ENCODE peak calls at places on chromosomes 3 and 15, in six cellular contexts. One of them, this sample, is unnamed.

GRCh38 chr15:93770788-93771187 is 460.6 kb upstream of the MCTP2 start:
- DNase-seq in fibroblast of villous mesenchyme: no peak
- DNase-seq in Peyer's patch: no peak
- DNase-seq in GM20000: no peak
- DNase-seq in fibroblast of lung: no peak
- DNase-seq in GM12864: no peak
- DNase-seq in this sample: no peak

GRCh38 chr3:195892355-195893120 is 15.8 kb downstream of the TNK2 start:
- DNase-seq in fibroblast of villous mesenchyme: peak
- DNase-seq in Peyer's patch: peak
- DNase-seq in GM20000: no peak
- DNase-seq in fibroblast of lung: peak
- DNase-seq in GM12864: no peak
- DNase-seq in this sample: no peak

GRCh38 chr15:71386448-71387236 is 271.4 kb downstream of the THSD4 start:
- DNase-seq in fibroblast of villous mesenchyme: no peak
- DNase-seq in Peyer's patch: no peak
- DNase-seq in GM20000: no peak
- DNase-seq in fibroblast of lung: peak
- DNase-seq in GM12864: no peak
- DNase-seq in this sample: no peak

GRCh38 chr15:57079907-57080750 is 161.7 kb downstream of the TCF12 start:
- DNase-seq in fibroblast of villous mesenchyme: no peak
- DNase-seq in Peyer's patch: no peak
- DNase-seq in GM20000: peak
- DNase-seq in fibroblast of lung: no peak
- DNase-seq in GM12864: no peak
- DNase-seq in this sample: no peak

GRCh38 chr3:126934991-126935390 is 47.9 kb upstream of the PLXNA1 start:
- DNase-seq in fibroblast of villous mesenchyme: no peak
- DNase-seq in Peyer's patch: no peak
- DNase-seq in GM20000: no peak
- DNase-seq in fibroblast of lung: no peak
- DNase-seq in GM12864: no peak
- DNase-seq in this sample: no peak

GRCh38 chr15:57655087-57655486 is 51.4 kb upstream of the POLR2M start:
- DNase-seq in fibroblast of villous mesenchyme: no peak
- DNase-seq in Peyer's patch: no peak
- DNase-seq in GM20000: no peak
- DNase-seq in fibroblast of lung: no peak
- DNase-seq in GM12864: no peak
- DNase-seq in this sample: no peak

GRCh38 chr3:72483554-72484104 is 364.6 kb downstream of the SHQ1 start:
- DNase-seq in fibroblast of villous mesenchyme: no peak
- DNase-seq in Peyer's patch: no peak
- DNase-seq in GM20000: no peak
- DNase-seq in fibroblast of lung: no peak
- DNase-seq in GM12864: no peak
- DNase-seq in this sample: no peak

GRCh38 chr15:41218851-41219250 is 11.7 kb downstream of the EXD1 start:
- DNase-seq in fibroblast of villous mesenchyme: no peak
- DNase-seq in Peyer's patch: no peak
- DNase-seq in GM20000: no peak
- DNase-seq in fibroblast of lung: no peak
- DNase-seq in GM12864: no peak
- DNase-seq in this sample: no peak

GRCh38 chr3:172125963-172126403 is 86.6 kb downstream of the FNDC3B start:
- DNase-seq in fibroblast of villous mesenchyme: peak
- DNase-seq in Peyer's patch: no peak
- DNase-seq in GM20000: no peak
- DNase-seq in fibroblast of lung: peak
- DNase-seq in GM12864: no peak
- DNase-seq in this sample: no peak

GRCh38 chr3:31106204-31106603 is 211.7 kb upstream of the GADL1 start:
- DNase-seq in fibroblast of villous mesenchyme: peak
- DNase-seq in Peyer's patch: no peak
- DNase-seq in GM20000: no peak
- DNase-seq in fibroblast of lung: peak
- DNase-seq in GM12864: no peak
- DNase-seq in this sample: no peak

GRCh38 chr3:33237439-33237838 is 18.8 kb upstream of the SUSD5 start:
- DNase-seq in fibroblast of villous mesenchyme: no peak
- DNase-seq in Peyer's patch: no peak
- DNase-seq in GM20000: no peak
- DNase-seq in fibroblast of lung: no peak
- DNase-seq in GM12864: no peak
- DNase-seq in this sample: no peak

GRCh38 chr3:124887177-124887995 is at the start of gene ITGB5:
- DNase-seq in fibroblast of villous mesenchyme: peak
- DNase-seq in Peyer's patch: peak
- DNase-seq in GM20000: peak
- DNase-seq in fibroblast of lung: peak
- DNase-seq in GM12864: no peak
- DNase-seq in this sample: peak

GRCh38 chr15:35533130-35534110 is 12.5 kb downstream of the DPH6 start:
- DNase-seq in fibroblast of villous mesenchyme: peak
- DNase-seq in Peyer's patch: no peak
- DNase-seq in GM20000: no peak
- DNase-seq in fibroblast of lung: peak
- DNase-seq in GM12864: no peak
- DNase-seq in this sample: no peak

GRCh38 chr3:196569003-196569516 is 600 bp downstream of the FBXO45 start:
- DNase-seq in fibroblast of villous mesenchyme: peak
- DNase-seq in Peyer's patch: no peak
- DNase-seq in GM20000: peak
- DNase-seq in fibroblast of lung: peak
- DNase-seq in GM12864: peak
- DNase-seq in this sample: no peak

GRCh38 chr3:57864853-57865252 is 108.7 kb downstream of the SLMAP start:
- DNase-seq in fibroblast of villous mesenchyme: peak
- DNase-seq in Peyer's patch: no peak
- DNase-seq in GM20000: no peak
- DNase-seq in fibroblast of lung: peak
- DNase-seq in GM12864: no peak
- DNase-seq in this sample: no peak

GRCh38 chr3:58691997-58692396 is 25.4 kb upstream of the FAM3D start:
- DNase-seq in fibroblast of villous mesenchyme: peak
- DNase-seq in Peyer's patch: no peak
- DNase-seq in GM20000: no peak
- DNase-seq in fibroblast of lung: peak
- DNase-seq in GM12864: no peak
- DNase-seq in this sample: no peak

GRCh38 chr3:2153047-2153446 is 54.4 kb downstream of the CNTN4 start:
- DNase-seq in fibroblast of villous mesenchyme: no peak
- DNase-seq in Peyer's patch: no peak
- DNase-seq in GM20000: no peak
- DNase-seq in fibroblast of lung: no peak
- DNase-seq in GM12864: no peak
- DNase-seq in this sample: no peak

GRCh38 chr3:2156244-2156847 is 57.7 kb downstream of the CNTN4 start:
- DNase-seq in fibroblast of villous mesenchyme: no peak
- DNase-seq in Peyer's patch: no peak
- DNase-seq in GM20000: peak
- DNase-seq in fibroblast of lung: no peak
- DNase-seq in GM12864: no peak
- DNase-seq in this sample: no peak

GRCh38 chr3:2154596-2154995 is 55.9 kb downstream of the CNTN4 start:
- DNase-seq in fibroblast of villous mesenchyme: no peak
- DNase-seq in Peyer's patch: no peak
- DNase-seq in GM20000: no peak
- DNase-seq in fibroblast of lung: no peak
- DNase-seq in GM12864: no peak
- DNase-seq in this sample: no peak

DNA sequence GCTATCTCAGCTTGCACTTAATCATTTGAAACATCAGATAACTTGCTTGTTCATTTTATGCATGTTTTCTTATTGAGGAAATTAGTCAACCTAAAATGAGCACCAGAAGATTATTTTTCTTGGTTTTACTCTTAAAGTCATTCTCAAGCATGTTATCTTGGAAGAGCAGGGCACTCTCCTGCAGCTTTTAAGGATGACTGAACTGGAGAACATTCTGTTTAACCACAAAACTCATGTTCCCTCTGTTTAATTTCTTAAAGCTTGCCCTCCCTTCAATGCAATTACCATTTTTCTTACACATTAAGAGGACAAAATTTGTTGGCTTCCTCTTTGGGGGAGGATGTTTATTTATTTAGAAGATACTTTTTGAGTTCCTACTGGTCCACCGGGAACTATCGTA is 51.9 kb downstream of the CNTN4 start:
- DNase-seq in fibroblast of villous mesenchyme: peak
- DNase-seq in Peyer's patch: no peak
- DNase-seq in GM20000: no peak
- DNase-seq in fibroblast of lung: no peak
- DNase-seq in GM12864: no peak
- DNase-seq in this sample: no peak
- TF ChIP-seq CTCF in fibroblast of villous mesenchyme: no peak
- TF ChIP-seq CTCF in Peyer's patch: no peak
- TF ChIP-seq CTCF in GM20000: no peak
- TF ChIP-seq CTCF in fibroblast of lung: no peak
- TF ChIP-seq CTCF in GM12864: no peak
- TF ChIP-seq CTCF in this sample: no peak

DNA sequence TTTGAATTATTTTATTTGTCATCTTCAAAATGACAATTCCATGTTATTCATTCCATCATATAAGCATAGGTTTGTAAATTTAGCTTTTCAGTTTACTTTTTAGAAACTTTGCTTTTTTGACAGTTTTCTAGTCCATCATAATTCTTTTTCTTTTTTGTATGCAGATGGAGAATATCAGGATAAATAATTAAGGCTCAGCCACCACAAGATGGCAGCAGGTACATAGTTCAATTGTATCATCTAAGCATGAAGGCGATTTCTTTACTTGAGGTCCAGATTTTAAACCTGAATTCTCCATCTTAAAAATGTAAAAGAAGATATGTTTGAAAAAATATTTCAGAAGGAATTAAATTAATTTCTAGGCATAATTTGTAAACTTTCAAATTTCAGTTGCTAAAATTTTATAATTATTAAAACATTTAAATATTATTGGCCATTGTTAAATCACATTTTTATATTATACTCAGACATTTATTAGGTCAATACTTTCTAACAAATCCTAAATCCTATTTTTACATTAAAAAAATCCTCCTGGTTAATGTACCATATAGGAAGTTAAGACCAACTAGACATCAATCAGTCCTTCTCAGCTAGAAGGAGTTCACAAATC is 15.1 kb downstream of the PLSCR5 start:
- DNase-seq in fibroblast of villous mesenchyme: peak
- DNase-seq in Peyer's patch: no peak
- DNase-seq in GM20000: peak
- DNase-seq in fibroblast of lung: peak
- DNase-seq in GM12864: no peak
- DNase-seq in this sample: no peak
- TF ChIP-seq CTCF in fibroblast of villous mesenchyme: peak
- TF ChIP-seq CTCF in Peyer's patch: peak
- TF ChIP-seq CTCF in GM20000: peak
- TF ChIP-seq CTCF in fibroblast of lung: peak
- TF ChIP-seq CTCF in GM12864: peak
- TF ChIP-seq CTCF in this sample: no peak

DNA sequence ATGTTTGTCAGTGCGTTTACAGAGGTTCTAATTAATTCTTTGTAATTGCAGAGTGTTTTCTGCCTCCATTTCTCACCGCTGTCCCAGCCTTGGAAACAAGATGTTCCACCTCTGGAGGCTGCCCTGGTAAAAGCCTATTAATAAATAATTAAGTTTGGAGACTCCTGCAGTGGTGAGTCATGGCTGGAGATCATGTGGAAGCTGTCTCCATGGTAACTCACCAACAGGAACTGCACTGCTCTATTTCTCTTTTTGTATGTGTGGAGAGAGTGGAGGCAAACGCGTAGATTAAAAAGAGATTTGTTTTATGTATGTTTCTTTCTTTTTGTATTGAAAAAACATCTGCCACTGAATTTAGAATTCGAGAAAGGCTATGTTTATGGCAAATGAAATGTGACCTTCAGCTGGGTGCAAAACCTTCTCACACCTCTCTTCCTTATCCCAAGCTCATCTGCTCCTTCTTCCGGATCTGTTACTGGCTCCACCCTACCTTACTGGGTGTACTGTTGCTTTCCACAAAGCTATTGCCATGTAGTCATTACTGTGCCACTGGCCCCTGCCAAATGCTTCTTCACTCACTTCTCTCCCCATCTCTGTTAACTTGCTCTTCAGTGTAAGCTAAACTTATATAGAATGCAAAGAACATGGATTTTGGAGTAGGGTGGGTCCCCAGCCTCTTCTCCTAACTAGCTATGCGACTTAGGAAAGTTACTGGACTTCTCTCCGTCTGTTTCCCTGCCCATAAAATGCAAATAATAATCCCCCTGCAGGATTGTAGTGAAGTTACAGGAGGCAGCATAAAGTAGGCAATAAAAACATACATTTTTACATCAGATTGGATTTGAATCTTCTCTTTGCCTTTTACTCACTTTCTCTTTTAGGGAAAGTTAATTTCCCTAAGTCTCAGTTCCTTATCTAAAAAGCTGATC is 778.5 kb downstream of the NTRK3 start:
- DNase-seq in fibroblast of villous mesenchyme: peak
- DNase-seq in Peyer's patch: no peak
- DNase-seq in GM20000: no peak
- DNase-seq in fibroblast of lung: peak
- DNase-seq in GM12864: no peak
- DNase-seq in this sample: no peak
- TF ChIP-seq CTCF in fibroblast of villous mesenchyme: peak
- TF ChIP-seq CTCF in Peyer's patch: no peak
- TF ChIP-seq CTCF in GM20000: no peak
- TF ChIP-seq CTCF in fibroblast of lung: peak
- TF ChIP-seq CTCF in GM12864: no peak
- TF ChIP-seq CTCF in this sample: no peak

GRCh38 chr3:143216709-143217182 is 97.2 kb downstream of the CHST2 start:
- DNase-seq in fibroblast of villous mesenchyme: peak
- DNase-seq in Peyer's patch: no peak
- DNase-seq in GM20000: no peak
- DNase-seq in fibroblast of lung: peak
- DNase-seq in GM12864: no peak
- DNase-seq in this sample: no peak

GRCh38 chr3:143218176-143218575 is 98.6 kb downstream of the CHST2 start:
- DNase-seq in fibroblast of villous mesenchyme: no peak
- DNase-seq in Peyer's patch: no peak
- DNase-seq in GM20000: no peak
- DNase-seq in fibroblast of lung: no peak
- DNase-seq in GM12864: no peak
- DNase-seq in this sample: no peak

GRCh38 chr3:143220745-143221144 is 101.2 kb downstream of the CHST2 start:
- DNase-seq in fibroblast of villous mesenchyme: no peak
- DNase-seq in Peyer's patch: no peak
- DNase-seq in GM20000: no peak
- DNase-seq in fibroblast of lung: no peak
- DNase-seq in GM12864: no peak
- DNase-seq in this sample: no peak

GRCh38 chr3:143221446-143221845 is 101.9 kb downstream of the CHST2 start:
- DNase-seq in fibroblast of villous mesenchyme: no peak
- DNase-seq in Peyer's patch: no peak
- DNase-seq in GM20000: no peak
- DNase-seq in fibroblast of lung: no peak
- DNase-seq in GM12864: no peak
- DNase-seq in this sample: no peak

DNA sequence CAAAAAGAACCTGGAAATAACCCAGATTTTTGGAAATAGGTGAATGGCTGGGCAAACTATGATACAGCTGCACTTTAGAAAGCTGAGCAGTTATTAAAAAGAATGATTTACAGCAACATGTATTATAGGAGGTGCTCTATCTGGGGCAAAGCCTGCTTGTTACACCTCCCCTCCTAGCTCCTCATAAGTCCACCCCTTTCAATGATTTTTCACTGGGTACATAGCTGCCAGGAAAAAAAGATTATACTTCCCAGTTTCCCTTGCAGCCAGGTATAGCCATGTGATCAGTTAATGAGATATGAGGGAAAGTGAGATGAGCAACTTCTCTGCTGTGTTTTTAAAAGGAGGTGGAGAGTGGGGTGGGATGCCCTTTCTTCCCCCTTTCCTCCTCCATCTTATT is 97.7 kb downstream of the CHST2 start:
- DNase-seq in fibroblast of villous mesenchyme: no peak
- DNase-seq in Peyer's patch: no peak
- DNase-seq in GM20000: no peak
- DNase-seq in fibroblast of lung: no peak
- DNase-seq in GM12864: no peak
- DNase-seq in this sample: no peak
- TF ChIP-seq CTCF in fibroblast of villous mesenchyme: no peak
- TF ChIP-seq CTCF in Peyer's patch: no peak
- TF ChIP-seq CTCF in GM20000: no peak
- TF ChIP-seq CTCF in fibroblast of lung: no peak
- TF ChIP-seq CTCF in GM12864: no peak
- TF ChIP-seq CTCF in this sample: no peak